ENCODE peak calls at places on chromosomes 11 and 22, in eight cellular contexts. E, U, R, I, M, F, L and A are unnamed samples.

GRCh38 chr11:130520231-130520630 is 71.8 kb downstream of the ADAMTS15 start:
- DNase-seq in E (peak; percentile 2), F (no peak), M (no peak), R (peak; percentile 24), I (no peak), U (no peak), L (no peak), A (no peak)

GRCh38 chr11:79413258-79413657 is 27.6 kb downstream of the TENM4 start:
- DNase-seq in U (peak; percentile 35), L (no peak), R (peak; percentile 85), I (peak; percentile 63), F (peak; percentile 65), E (no peak), M (no peak), A (peak; percentile 31)

GRCh38 chr11:101848262-101848661 is 66.5 kb upstream of the CEP126 start:
- DNase-seq in E (no peak), R (peak; percentile 56), M (peak; percentile 16), L (no peak), F (no peak), U (no peak), I (no peak), A (no peak)

GRCh38 chr22:32760815-32761214 is 40.7 kb upstream of the TIMP3 start:
- DNase-seq in M (no peak), E (no peak), I (no peak), L (no peak), R (no peak), U (no peak), F (no peak), A (no peak)

GRCh38 chr11:132342408-132342807 is 972.0 kb downstream of the NTM start:
- DNase-seq in I (no peak), E (no peak), R (no peak), F (no peak), U (no peak), M (no peak), L (no peak), A (no peak)

GRCh38 chr11:125871391-125872137 is 15.9 kb upstream of the HYLS1 start:
- DNase-seq in L (no peak), U (peak; percentile 26), F (no peak), I (no peak), E (no peak), M (peak; percentile 27), R (peak; percentile 64), A (peak; percentile 65)

GRCh38 chr11:121654506-121655480 is 202.0 kb upstream of the SORL1-AS1 start:
- DNase-seq in M (no peak), F (peak; percentile 59), R (peak; percentile 27), U (no peak), I (no peak), E (peak; percentile 30), L (no peak), A (no peak)

GRCh38 chr22:26658671-26659478 is 1.5 kb downstream of the MIAT start:
- DNase-seq in U (no peak), M (peak; percentile 93), E (peak; percentile 81), I (peak; percentile 54), R (peak; percentile 84), L (no peak), F (peak; percentile 92), A (peak; percentile 25)

GRCh38 chr11:17036666-17037658 is 22.7 kb upstream of the PLEKHA7 start:
- DNase-seq in R (no peak), U (peak; percentile 75), M (peak; percentile 35), L (no peak), E (no peak), F (no peak), I (peak; percentile 40), A (no peak)

GRCh38 chr11:117588166-117588810 is 208.7 kb downstream of the DSCAML1 start:
- DNase-seq in U (no peak), M (no peak), E (no peak), R (no peak), I (no peak), L (no peak), F (no peak), A (no peak)

GRCh38 chr11:10637629-10638028 is 55.9 kb downstream of the IRAG1 start:
- DNase-seq in R (no peak), L (no peak), E (no peak), M (no peak), I (no peak), U (no peak), F (no peak), A (no peak)

GRCh38 chr11:44851496-44851895 is 99.2 kb downstream of the TP53I11 start:
- DNase-seq in I (no peak), R (no peak), L (no peak), F (no peak), M (no peak), E (no peak), U (no peak), A (no peak)

GRCh38 chr11:36091256-36091811 is 147.5 kb downstream of the LDLRAD3 start:
- DNase-seq in F (no peak), M (no peak), U (no peak), L (no peak), E (no peak), I (no peak), R (peak; percentile 90), A (no peak)

GRCh38 chr22:31291403-31291715 is 929 bp downstream of the PIK3IP1 start:
- DNase-seq in F (no peak), R (no peak), M (no peak), L (no peak), U (no peak), E (no peak), I (no peak), A (no peak)

GRCh38 chr11:128714881-128715280 is 21.0 kb downstream of the FLI1 start:
- DNase-seq in U (no peak), L (no peak), F (peak; percentile 64), I (no peak), R (peak; percentile 94), E (no peak), M (no peak), A (no peak)

GRCh38 chr11:64656797-64657196 is 65.8 kb downstream of the SLC22A12 start:
- DNase-seq in R (no peak), M (no peak), I (no peak), F (no peak), U (no peak), E (no peak), L (no peak), A (no peak)

GRCh38 chr11:19025799-19026406 is 34.6 kb downstream of the MRGPRX2 start:
- DNase-seq in E (no peak), F (peak; percentile 26), U (no peak), L (no peak), R (peak; percentile 13), M (no peak), I (no peak), A (no peak)

GRCh38 chr22:31812977-31813605 is 59.3 kb downstream of the DEPDC5 start:
- DNase-seq in R (no peak), I (no peak), M (no peak), E (no peak), L (no peak), F (no peak), U (no peak), A (no peak)

DNA sequence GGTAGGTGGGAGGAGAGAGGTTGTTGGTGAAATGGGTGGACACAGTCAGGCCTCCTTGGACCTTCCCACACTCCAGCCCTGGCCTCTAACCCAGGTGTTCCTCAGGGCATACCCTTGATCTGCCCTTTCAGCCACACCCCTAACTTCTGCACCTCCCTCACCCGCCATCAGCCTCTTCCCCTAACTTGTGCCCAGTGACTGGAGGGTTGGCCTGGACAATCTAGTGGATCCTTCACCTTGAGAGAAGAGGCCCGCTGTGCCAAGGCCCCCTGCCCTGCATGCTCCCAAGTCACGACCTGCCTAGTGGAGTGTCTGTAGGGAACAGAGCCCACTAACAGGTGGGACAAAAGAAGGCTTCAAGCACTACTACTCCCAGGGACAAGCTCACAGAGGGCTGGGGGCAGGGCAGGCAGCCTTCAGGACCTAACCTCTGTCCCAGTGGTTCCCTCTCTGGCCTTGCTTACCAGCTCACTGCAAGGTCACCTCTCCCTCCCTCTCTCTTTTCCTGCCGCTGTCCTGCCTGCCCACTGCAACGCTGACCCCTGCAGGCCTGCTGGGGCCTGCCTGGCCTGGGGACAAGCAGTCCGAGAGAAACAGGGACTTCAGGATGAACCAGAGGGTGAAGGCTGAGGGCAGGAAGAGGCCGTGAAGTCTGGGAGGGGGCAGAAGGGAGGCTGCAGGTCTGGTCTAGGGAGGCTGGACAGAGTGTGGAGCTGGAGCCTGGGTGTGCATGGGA is 3.3 kb downstream of the SYT7 start:
- DNase-seq in U (no peak), M (peak; percentile 33), R (no peak), F (no peak), L (no peak), I (no peak), E (no peak), A (peak; percentile 34)
- TF ChIP-seq CTCF in U (no peak), M (peak; percentile 20), R (peak; percentile 19), F (no peak), L (no peak), I (no peak), E (no peak), A (peak; percentile 45)

GRCh38 chr11:12287374-12288211 is 89.8 kb upstream of the PARVA start:
- DNase-seq in U (no peak), I (peak; percentile 23), R (peak; percentile 97), L (no peak), E (peak; percentile 7), F (peak; percentile 91), M (peak; percentile 95), A (peak; percentile 38)
- TF ChIP-seq CTCF in U (no peak), I (no peak), R (peak; percentile 65), L (no peak), E (no peak), F (peak; percentile 80), M (peak; percentile 67), A (peak; percentile 51)

GRCh38 chr11:108666373-108666772 is 1.5 kb downstream of the DDX10 start:
- DNase-seq in R (no peak), E (no peak), U (no peak), I (no peak), F (no peak), L (no peak), M (no peak), A (no peak)

GRCh38 chr11:108663154-108663877 is 1.6 kb upstream of the DDX10 start:
- DNase-seq in I (no peak), U (no peak), R (no peak), L (no peak), E (no peak), F (no peak), M (no peak), A (no peak)

GRCh38 chr11:108662700-108663099 is 2.2 kb upstream of the DDX10 start:
- DNase-seq in I (no peak), F (no peak), M (no peak), U (no peak), R (no peak), L (no peak), E (no peak), A (no peak)

GRCh38 chr11:108664241-108664640 is 628 bp upstream of the DDX10 start:
- DNase-seq in L (no peak), F (no peak), U (peak; percentile 22), M (no peak), E (no peak), I (no peak), R (no peak), A (no peak)

GRCh38 chr11:108664730-108665525 is at the start of gene DDX10:
- DNase-seq in U (peak; percentile 99), M (peak; percentile 97), F (peak; percentile 94), L (peak; percentile 95), R (peak; percentile 99), I (peak; percentile 99), E (peak; percentile 94), A (peak; percentile 98)
- TF ChIP-seq CTCF in U (no peak), M (no peak), F (peak; percentile 49), L (peak; percentile 24), R (peak; percentile 3), I (no peak), E (peak; percentile 9), A (no peak)

DNA sequence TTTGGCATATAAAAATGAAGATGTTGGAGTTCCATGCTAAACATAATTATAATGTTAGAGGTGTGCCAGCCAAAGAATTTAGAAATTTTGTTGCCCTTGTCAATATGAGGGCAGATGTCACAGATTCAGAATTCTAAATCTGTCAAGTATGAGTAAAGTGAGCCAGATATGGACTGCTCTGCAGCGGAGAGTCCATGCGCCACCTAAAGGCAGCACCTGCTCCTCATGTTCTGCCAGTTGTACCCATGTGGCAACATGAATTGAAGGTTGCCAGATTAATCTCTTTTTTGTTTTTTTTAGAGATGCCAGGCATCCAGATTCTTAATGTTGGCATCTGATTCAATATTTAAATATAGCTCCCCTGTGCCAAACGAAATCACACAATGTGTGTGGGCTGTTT is 678.6 kb upstream of the ANO5 start:
- DNase-seq in I (no peak), R (no peak), F (peak; percentile 23), M (peak; percentile 37), E (no peak), L (no peak), U (peak; percentile 20), A (no peak)
- TF ChIP-seq CTCF in I (peak; percentile 21), R (no peak), F (peak; percentile 70), M (peak; percentile 44), E (peak; percentile 33), L (no peak), U (peak; percentile 19), A (peak; percentile 51)